ENCODE peak calls at places on chromosomes 16 and 17, in five cellular contexts. X is activated T-helper 1 cell treated with Interleukin-2 at 50 U/mL for 16 hours, K is A172, R is ACHN, B is cardiac muscle cell. M is an unnamed sample.

GRCh38 chr17:50808888-50809287 is 26.5 kb upstream of the WFIKKN2 start:
- DNase-seq in B (no peak), K (no peak), R (no peak), X (no peak), M (no peak)

GRCh38 chr16:83206426-83206825 is 579.7 kb downstream of the CDH13 start:
- DNase-seq in K (peak), X (no peak), R (no peak), B (peak), M (no peak)

GRCh38 chr16:84507011-84507982 is 2.8 kb upstream of the MEAK7 start:
- DNase-seq in K (no peak), R (no peak), B (no peak), X (no peak), M (no peak)

GRCh38 chr17:73323622-73324455 is 12.0 kb upstream of the CDC42EP4 start:
- DNase-seq in B (peak), X (no peak), K (no peak), R (no peak), M (no peak)

GRCh38 chr17:70987867-70988340 is 818.6 kb downstream of the KCNJ2 start:
- DNase-seq in K (no peak), X (no peak), B (peak), R (no peak), M (no peak)

GRCh38 chr16:66576306-66576705 is 3.0 kb upstream of the CMTM2 start:
- DNase-seq in B (no peak), K (no peak), R (no peak), X (no peak), M (no peak)

GRCh38 chr16:57976331-57976796 is 5.4 kb upstream of the CNGB1 start:
- DNase-seq in R (no peak), X (no peak), B (peak), K (no peak), M (no peak)

GRCh38 chr17:70169707-70170597 is 620 bp downstream of the KCNJ2 start:
- DNase-seq in K (no peak), X (no peak), B (peak), R (peak), M (no peak)

GRCh38 chr17:76748657-76749056 is 10.7 kb downstream of the MFSD11 start:
- DNase-seq in K (no peak), B (no peak), X (no peak), R (no peak), M (no peak)

GRCh38 chr17:56679148-56679766 is 85.8 kb downstream of the NOG start:
- DNase-seq in X (no peak), B (peak), R (peak), K (peak), M (no peak)

GRCh38 chr17:42928714-42929496 is 28.3 kb downstream of the G6PC1 start:
- DNase-seq in X (no peak), R (peak), K (peak), B (peak), M (peak)

GRCh38 chr16:29192329-29193247 is 207.7 kb downstream of the LAT start:
- DNase-seq in X (no peak), K (no peak), R (no peak), B (no peak), M (no peak)

GRCh38 chr17:74873874-74874614 is 1.2 kb upstream of the FDXR start:
- DNase-seq in B (no peak), K (peak), X (no peak), R (peak), M (peak)

GRCh38 chr17:80568246-80568645 is 23.6 kb downstream of the RPTOR start:
- DNase-seq in B (no peak), K (no peak), X (no peak), R (no peak), M (no peak)

GRCh38 chr17:73283841-73284282 is 22.2 kb upstream of the CPSF4L start:
- DNase-seq in X (no peak), R (no peak), K (no peak), B (no peak), M (no peak)

GRCh38 chr16:49574826-49575225 is 201.2 kb downstream of the C16orf78 start:
- DNase-seq in K (no peak), B (no peak), X (no peak), R (no peak), M (no peak)

GRCh38 chr16:46730801-46731690 is 17.1 kb downstream of the MYLK3 start:
- DNase-seq in B (no peak), K (no peak), R (no peak), X (no peak), M (no peak)

GRCh38 chr16:85089485-85089884 is 22.8 kb downstream of the CIBAR2 start:
- DNase-seq in R (no peak), K (no peak), X (no peak), B (peak), M (no peak)

GRCh38 chr16:87540072-87540976 is 47.5 kb upstream of the ZCCHC14 start:
- DNase-seq in R (no peak), K (no peak), X (no peak), B (no peak), M (no peak)

GRCh38 chr17:65049085-65049756 is 7.3 kb downstream of the GNA13 start:
- DNase-seq in X (no peak), K (no peak), R (no peak), B (no peak), M (no peak)

GRCh38 chr16:9053006-9053601 is 38.3 kb upstream of the HAPSTR1 start:
- DNase-seq in R (no peak), X (no peak), K (peak), B (peak), M (peak)

GRCh38 chr16:89330177-89330856 is 112.8 kb downstream of the ZNF778 start:
- DNase-seq in K (peak), B (peak), X (peak), R (peak), M (peak)

GRCh38 chr17:66555605-66556004 is 253.2 kb downstream of the PRKCA start:
- DNase-seq in K (peak), R (no peak), X (no peak), B (no peak), M (no peak)

GRCh38 chr17:21001813-21002221 is 41.0 kb downstream of the USP22 start:
- DNase-seq in R (no peak), B (no peak), X (no peak), K (no peak), M (no peak)

GRCh38 chr16:7513429-7513828 is 180.8 kb downstream of the RBFOX1 start:
- DNase-seq in K (peak), X (no peak), R (peak), B (no peak), M (peak)

GRCh38 chr17:8803531-8804416 is 4.6 kb upstream of the MFSD6L start:
- DNase-seq in R (no peak), K (no peak), X (no peak), B (no peak), M (peak)

GRCh38 chr17:17994271-17994670 is 21.6 kb downstream of the DRC3 start:
- DNase-seq in R (peak), K (peak), X (no peak), B (peak), M (peak)

GRCh38 chr16:21602785-21603184 is 3.4 kb downstream of the METTL9 start:
- DNase-seq in R (no peak), X (no peak), B (no peak), K (no peak), M (no peak)

GRCh38 chr16:57536306-57537193 is at the start of gene CCDC102A:
- DNase-seq in K (no peak), B (peak), R (no peak), X (peak), M (no peak)

GRCh38 chr17:74947041-74947754 is 11.5 kb downstream of the OTOP3 start:
- DNase-seq in R (no peak), B (no peak), X (no peak), K (no peak), M (no peak)

GRCh38 chr16:54284319-54284930 is 2.2 kb downstream of the IRX3 start:
- DNase-seq in K (no peak), X (no peak), R (peak), B (no peak), M (no peak)

GRCh38 chr16:65661451-65661850 is 539.6 kb upstream of the CDH11 start:
- DNase-seq in K (no peak), B (no peak), X (no peak), R (no peak), M (no peak)

GRCh38 chr17:50344712-50345380 is 1.1 kb upstream of the XYLT2 start:
- DNase-seq in K (no peak), X (no peak), B (no peak), R (no peak), M (peak)